ENCODE peak calls at places on chromosomes 7 and 10, in seven cellular contexts. A is iris pigment epithelial cell, I is ascending aorta, D is cardiac fibroblast, Y is OCI-M1, T is NCI-H1417, O is hippocampal formation. C is an unnamed sample.

GRCh38 chr10:44293842-44294241 is 91.1 kb downstream of the CXCL12 start:
- DNase-seq in Y (no peak), T (no peak), A (peak), D (peak), I (peak), O (no peak), C (peak)

GRCh38 chr7:45589915-45590678 is 15.9 kb downstream of the ADCY1 start:
- DNase-seq in Y (no peak), O (no peak), I (peak), A (no peak), D (no peak), T (no peak), C (no peak)

GRCh38 chr10:15879058-15879457 is 18.8 kb upstream of the MINDY3 start:
- DNase-seq in A (peak), D (peak), Y (peak), T (peak), I (no peak), O (peak), C (peak)

GRCh38 chr10:52019078-52019644 is 294.9 kb upstream of the DKK1 start:
- DNase-seq in T (no peak), Y (no peak), D (no peak), I (no peak), A (no peak), O (no peak), C (no peak)

GRCh38 chr10:122201401-122201800 is 69.7 kb upstream of the BTBD16 start:
- DNase-seq in D (no peak), Y (no peak), A (no peak), O (no peak), I (no peak), T (no peak), C (no peak)

GRCh38 chr7:139360210-139360947 is 685 bp downstream of the LUC7L2 start:
- DNase-seq in D (peak), A (peak), I (peak), T (peak), Y (peak), O (peak), C (peak)

GRCh38 chr10:120746016-120746755 is 105.0 kb upstream of the WDR11 start:
- DNase-seq in I (no peak), T (no peak), D (no peak), O (no peak), Y (no peak), A (no peak), C (no peak)

GRCh38 chr7:2032030-2032875 is 200.5 kb downstream of the MAD1L1 start:
- DNase-seq in D (peak), Y (no peak), O (no peak), A (peak), T (no peak), I (peak), C (no peak)

GRCh38 chr10:78165617-78166016 is 132.0 kb downstream of the RPS24 start:
- DNase-seq in D (no peak), O (no peak), I (no peak), T (peak), Y (no peak), A (no peak), C (peak)

C was measured in H4.